ENCODE peak calls at places on chromosomes 13 and 19, in six cellular contexts. One of them, this sample, is unnamed. For H3K27me3 and H3K9me3, the result is how much of the 10 kb centered on the place peaks cover.

GRCh38 chr19:21698215-21698614 is 69.2 kb downstream of the ZNF100 start:
- DNase-seq in HCT116: no peak
- DNase-seq in lung: no peak
- DNase-seq in uterus: no peak
- DNase-seq in astrocyte: peak
- DNase-seq in Peyer's patch: no peak
- DNase-seq in this sample: no peak

GRCh38 chr19:29318581-29318980 is 105.6 kb upstream of the UQCRFS1 start:
- DNase-seq in Peyer's patch: no peak
- DNase-seq in lung: no peak
- DNase-seq in HCT116: no peak
- DNase-seq in uterus: no peak
- DNase-seq in astrocyte: no peak
- DNase-seq in this sample: no peak

GRCh38 chr13:25046985-25047660 is 48.8 kb upstream of the PABPC3 start:
- DNase-seq in Peyer's patch: no peak
- DNase-seq in lung: no peak
- DNase-seq in uterus: no peak
- DNase-seq in astrocyte: peak
- DNase-seq in HCT116: no peak
- DNase-seq in this sample: peak

GRCh38 chr13:79485014-79485441 is 4.1 kb downstream of the NDFIP2 start:
- DNase-seq in lung: no peak
- DNase-seq in uterus: no peak
- DNase-seq in HCT116: no peak
- DNase-seq in Peyer's patch: no peak
- DNase-seq in astrocyte: peak
- DNase-seq in this sample: peak

GRCh38 chr13:98252931-98253470 is 75.9 kb upstream of the RNF113B start:
- DNase-seq in astrocyte: peak
- DNase-seq in HCT116: peak
- DNase-seq in lung: no peak
- DNase-seq in uterus: no peak
- DNase-seq in Peyer's patch: no peak
- DNase-seq in this sample: peak

GRCh38 chr13:60032836-60033235 is 130.9 kb downstream of the DIAPH3 start:
- DNase-seq in astrocyte: no peak
- DNase-seq in uterus: no peak
- DNase-seq in lung: no peak
- DNase-seq in HCT116: no peak
- DNase-seq in Peyer's patch: no peak
- DNase-seq in this sample: no peak

GRCh38 chr19:14147797-14148605 is 11.6 kb upstream of the ASF1B start:
- DNase-seq in uterus: peak
- DNase-seq in HCT116: peak
- DNase-seq in lung: peak
- DNase-seq in astrocyte: peak
- DNase-seq in Peyer's patch: peak
- DNase-seq in this sample: peak

GRCh38 chr13:37364024-37364423 is 234.5 kb downstream of the POSTN start:
- DNase-seq in Peyer's patch: no peak
- DNase-seq in astrocyte: no peak
- DNase-seq in uterus: no peak
- DNase-seq in HCT116: no peak
- DNase-seq in lung: no peak
- DNase-seq in this sample: no peak

GRCh38 chr19:1522061-1522460 is 1.8 kb upstream of the PLK5 start:
- DNase-seq in astrocyte: no peak
- DNase-seq in uterus: no peak
- DNase-seq in Peyer's patch: no peak
- DNase-seq in HCT116: no peak
- DNase-seq in lung: no peak
- DNase-seq in this sample: no peak

GRCh38 chr19:1648156-1648925 is 4.1 kb downstream of the TCF3 start:
- DNase-seq in astrocyte: no peak
- DNase-seq in lung: no peak
- DNase-seq in HCT116: no peak
- DNase-seq in uterus: no peak
- DNase-seq in Peyer's patch: peak
- DNase-seq in this sample: no peak

GRCh38 chr19:14536926-14537692 is 7.7 kb downstream of the TECR start:
- DNase-seq in Peyer's patch: no peak
- DNase-seq in lung: peak
- DNase-seq in uterus: peak
- DNase-seq in HCT116: peak
- DNase-seq in astrocyte: no peak
- DNase-seq in this sample: peak

GRCh38 chr19:40686882-40687524 is 3.4 kb downstream of the NUMBL start:
- DNase-seq in uterus: no peak
- DNase-seq in lung: no peak
- DNase-seq in astrocyte: no peak
- DNase-seq in Peyer's patch: no peak
- DNase-seq in HCT116: no peak
- DNase-seq in this sample: no peak

GRCh38 chr13:48731957-48732569 is 78.3 kb downstream of the CYSLTR2 start:
- DNase-seq in uterus: no peak
- DNase-seq in HCT116: peak
- DNase-seq in Peyer's patch: peak
- DNase-seq in astrocyte: no peak
- DNase-seq in lung: no peak
- DNase-seq in this sample: peak

GRCh38 chr19:50949792-50950320 is 3.0 kb downstream of the KLK5 start:
- DNase-seq in uterus: no peak
- DNase-seq in Peyer's patch: no peak
- DNase-seq in HCT116: no peak
- DNase-seq in lung: no peak
- DNase-seq in astrocyte: no peak
- DNase-seq in this sample: no peak

GRCh38 chr13:108643646-108644353 is 14.4 kb downstream of the MYO16 start:
- DNase-seq in astrocyte: no peak
- DNase-seq in lung: no peak
- DNase-seq in Peyer's patch: no peak
- DNase-seq in HCT116: no peak
- DNase-seq in uterus: no peak
- DNase-seq in this sample: no peak

GRCh38 chr13:39321578-39321977 is 281.4 kb downstream of the LHFPL6 start:
- DNase-seq in uterus: no peak
- DNase-seq in astrocyte: no peak
- DNase-seq in lung: no peak
- DNase-seq in HCT116: no peak
- DNase-seq in Peyer's patch: no peak
- DNase-seq in this sample: peak

GRCh38 chr13:91323349-91323748 is 24.1 kb upstream of the MIR17HG start:
- DNase-seq in uterus: no peak
- DNase-seq in lung: no peak
- DNase-seq in Peyer's patch: no peak
- DNase-seq in HCT116: no peak
- DNase-seq in astrocyte: no peak
- DNase-seq in this sample: no peak

GRCh38 chr19:40756502-40757110 is 5.6 kb downstream of the SNRPA start:
- DNase-seq in astrocyte: no peak
- DNase-seq in uterus: no peak
- DNase-seq in lung: no peak
- DNase-seq in Peyer's patch: no peak
- DNase-seq in HCT116: no peak
- DNase-seq in this sample: no peak

GRCh38 chr13:51614350-51614786 is 30.1 kb downstream of the WDFY2 start:
- DNase-seq in Peyer's patch: peak
- DNase-seq in uterus: peak
- DNase-seq in astrocyte: no peak
- DNase-seq in lung: no peak
- DNase-seq in HCT116: no peak
- DNase-seq in this sample: no peak

GRCh38 chr19:28793391-28794168 is 419.4 kb downstream of the UQCRFS1 start:
- DNase-seq in astrocyte: no peak
- DNase-seq in lung: no peak
- DNase-seq in uterus: no peak
- DNase-seq in Peyer's patch: no peak
- DNase-seq in HCT116: no peak
- DNase-seq in this sample: no peak

GRCh38 chr13:27289016-27289665 is 18.5 kb downstream of the RASL11A start:
- DNase-seq in uterus: no peak
- DNase-seq in lung: no peak
- DNase-seq in Peyer's patch: no peak
- DNase-seq in HCT116: no peak
- DNase-seq in astrocyte: peak
- DNase-seq in this sample: no peak

GRCh38 chr19:17686592-17687042 is 1.5 kb downstream of the UNC13A start:
- DNase-seq in astrocyte: no peak
- DNase-seq in uterus: no peak
- DNase-seq in HCT116: peak
- DNase-seq in Peyer's patch: no peak
- DNase-seq in lung: no peak
- DNase-seq in this sample: peak

GRCh38 chr13:41652735-41653361 is 195.5 kb downstream of the RGCC start:
- DNase-seq in uterus: peak
- DNase-seq in astrocyte: no peak
- DNase-seq in lung: no peak
- DNase-seq in Peyer's patch: no peak
- DNase-seq in HCT116: peak
- DNase-seq in this sample: no peak

GRCh38 chr13:46687810-46688209 is 109.2 kb downstream of the ESD start:
- DNase-seq in uterus: no peak
- DNase-seq in HCT116: peak
- DNase-seq in Peyer's patch: no peak
- DNase-seq in astrocyte: peak
- DNase-seq in lung: no peak
- DNase-seq in this sample: peak

GRCh38 chr19:55112781-55113569 is 4.5 kb downstream of the PPP1R12C start:
- DNase-seq in Peyer's patch: peak
- DNase-seq in HCT116: no peak
- DNase-seq in astrocyte: no peak
- DNase-seq in lung: no peak
- DNase-seq in uterus: peak
- DNase-seq in this sample: no peak

DNA sequence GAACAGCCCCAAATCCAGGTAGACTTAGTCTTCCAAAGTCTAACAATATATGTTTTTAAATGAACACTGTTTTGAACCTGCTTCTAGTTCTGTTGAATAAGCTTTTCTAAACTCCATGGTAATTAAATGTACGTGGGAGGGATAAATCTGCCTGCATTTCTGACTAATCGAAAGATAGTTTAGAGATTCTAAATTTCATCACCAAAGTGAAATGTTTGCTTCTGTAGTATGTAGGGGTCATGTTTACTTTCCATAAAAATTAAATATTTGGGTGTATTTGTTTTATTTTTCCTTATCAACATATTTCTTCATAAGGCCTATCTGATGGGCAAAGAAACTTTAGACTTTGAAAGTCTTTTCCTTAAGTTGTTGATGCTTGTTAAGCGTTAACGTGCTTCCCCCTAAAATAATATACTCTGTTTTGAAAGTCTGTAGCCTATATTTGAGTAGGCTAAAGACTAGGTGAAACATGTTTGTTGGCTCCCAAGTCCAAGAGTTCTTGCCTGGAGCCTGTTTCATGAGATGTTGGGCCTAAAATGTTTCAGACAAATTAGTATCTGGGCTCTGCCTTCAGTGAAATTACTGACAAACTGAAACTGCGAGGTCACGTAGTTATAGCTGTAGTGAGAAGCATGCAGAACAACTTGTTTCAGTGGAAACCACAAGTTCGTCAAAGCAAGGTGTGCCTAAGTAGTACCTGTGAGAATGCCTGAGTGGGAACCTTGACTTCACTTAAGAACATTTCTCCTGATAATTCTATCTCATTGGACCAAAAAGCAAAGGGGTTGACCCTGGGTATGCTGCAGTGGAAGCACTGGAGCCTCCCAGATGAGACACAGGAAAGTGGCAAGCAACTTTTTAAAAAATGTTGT is 126.2 kb downstream of the LMO7 start:
- DNase-seq in Peyer's patch: peak
- DNase-seq in lung: peak
- DNase-seq in HCT116: no peak
- DNase-seq in astrocyte: no peak
- DNase-seq in uterus: no peak
- DNase-seq in this sample: no peak
- H3K4me3 ChIP-seq in Peyer's patch: peak
- H3K4me3 ChIP-seq in lung: no peak
- H3K4me3 ChIP-seq in HCT116: no peak
- H3K4me3 ChIP-seq in astrocyte: no peak
- H3K4me3 ChIP-seq in uterus: peak
- H3K4me3 ChIP-seq in this sample: no peak

DNA sequence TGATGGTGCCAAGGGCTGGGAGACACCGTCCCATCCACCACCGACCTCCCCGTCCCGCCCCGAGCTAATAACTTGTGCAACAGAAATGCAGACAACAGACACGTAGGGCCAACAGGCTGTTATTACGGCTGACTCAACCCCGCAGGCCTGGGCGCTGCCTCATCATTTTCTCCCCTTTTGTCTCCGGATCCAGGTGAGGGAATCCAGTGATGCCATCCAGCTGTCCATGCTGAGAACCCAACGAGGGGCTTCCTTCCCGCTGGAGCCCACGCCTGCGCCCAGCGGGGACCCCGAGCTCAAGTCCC is 6.4 kb upstream of the DIRAS1 start:
- DNase-seq in Peyer's patch: no peak
- DNase-seq in uterus: no peak
- DNase-seq in astrocyte: no peak
- DNase-seq in lung: no peak
- DNase-seq in HCT116: no peak
- DNase-seq in this sample: no peak
- H3K27me3 ChIP-seq in Peyer's patch: under half
- H3K27me3 ChIP-seq in uterus: under half
- H3K27me3 ChIP-seq in astrocyte: under half
- H3K27me3 ChIP-seq in lung: under half
- H3K27me3 ChIP-seq in HCT116: under half
- H3K27me3 ChIP-seq in this sample: under half

DNA sequence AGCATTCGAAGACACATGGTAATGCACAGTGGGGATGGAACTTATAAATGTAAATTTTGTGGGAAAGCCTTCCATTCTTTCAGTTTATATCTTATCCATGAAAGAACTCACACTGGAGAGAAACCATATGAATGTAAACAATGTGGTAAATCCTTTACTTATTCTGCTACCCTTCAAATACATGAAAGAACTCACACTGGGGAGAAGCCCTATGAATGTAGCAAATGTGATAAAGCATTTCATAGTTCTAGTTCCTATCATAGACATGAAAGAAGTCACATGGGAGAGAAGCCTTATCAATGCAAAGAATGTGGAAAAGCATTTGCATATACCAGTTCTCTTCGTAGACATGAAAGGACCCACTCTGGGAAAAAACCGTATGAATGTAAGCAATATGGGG is 16.2 kb upstream of the ZNF763 start:
- DNase-seq in HCT116: no peak
- DNase-seq in Peyer's patch: no peak
- DNase-seq in uterus: no peak
- DNase-seq in lung: no peak
- DNase-seq in astrocyte: no peak
- DNase-seq in this sample: no peak
- H3K9me3 ChIP-seq in HCT116: half or more
- H3K9me3 ChIP-seq in Peyer's patch: half or more
- H3K9me3 ChIP-seq in uterus: half or more
- H3K9me3 ChIP-seq in lung: half or more
- H3K9me3 ChIP-seq in astrocyte: half or more
- H3K9me3 ChIP-seq in this sample: half or more

DNA sequence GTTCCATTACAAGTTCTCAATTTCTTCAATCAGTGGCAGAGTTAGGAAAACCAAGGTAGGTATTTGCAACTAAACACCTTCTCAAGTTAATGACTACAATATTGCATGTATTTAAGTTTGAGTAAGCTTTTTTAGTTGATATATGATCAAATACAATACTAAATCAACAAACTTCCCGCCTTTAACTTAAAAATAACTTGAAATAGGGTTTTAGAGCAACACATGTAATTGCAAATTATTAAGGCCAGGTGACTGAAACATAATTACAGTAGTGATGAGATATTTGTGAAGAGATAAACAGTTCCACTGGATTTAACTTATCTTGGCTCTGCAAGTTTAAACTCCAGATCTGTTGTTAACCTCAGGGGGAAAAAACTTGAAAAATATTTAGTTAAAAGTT is 3.8 kb downstream of the DACH1 start:
- DNase-seq in Peyer's patch: no peak
- DNase-seq in astrocyte: no peak
- DNase-seq in uterus: no peak
- DNase-seq in lung: no peak
- DNase-seq in HCT116: no peak
- DNase-seq in this sample: no peak
- H3K4me3 ChIP-seq in Peyer's patch: no peak
- H3K4me3 ChIP-seq in astrocyte: no peak
- H3K4me3 ChIP-seq in uterus: no peak
- H3K4me3 ChIP-seq in lung: no peak
- H3K4me3 ChIP-seq in HCT116: no peak
- H3K4me3 ChIP-seq in this sample: no peak

This sample was measured in MG63.